ENCODE peak calls at places on chromosome 20, in seven cellular contexts. T is breast epithelium, S is prostate gland, L is K562, O is HCT116, X is spleen, H is stomach. G is an unnamed sample.
A peak's percentile ranks its signal among the peaks of the same experiment; 100 is the strongest.

GRCh38 chr20:17680128-17680835 is 1.8 kb downstream of the RRBP1 start:
- DNase-seq in L (peak; percentile 27), O (no peak), T (no peak), S (no peak), H (peak; percentile 74), X (peak; percentile 87), G (peak; percentile 87)

GRCh38 chr20:6058684-6059295 is 4.9 kb upstream of the LRRN4 start:
- DNase-seq in X (no peak), O (no peak), T (no peak), L (no peak), H (peak; percentile 38), S (no peak), G (peak; percentile 46)

GRCh38 chr20:33522256-33522820 is 32.4 kb downstream of the CBFA2T2 start:
- DNase-seq in H (no peak), X (no peak), S (no peak), L (no peak), O (no peak), T (no peak), G (no peak)

GRCh38 chr20:22052025-22052527 is 346.6 kb downstream of the PAX1 start:
- DNase-seq in O (no peak), H (no peak), S (no peak), T (no peak), X (no peak), L (no peak), G (no peak)

GRCh38 chr20:58012731-58013510 is 215.5 kb downstream of the ANKRD60 start:
- DNase-seq in L (no peak), H (no peak), T (no peak), X (no peak), S (no peak), O (no peak), G (no peak)

GRCh38 chr20:56440346-56441007 is 27.9 kb upstream of the RTF2 start:
- DNase-seq in H (no peak), X (no peak), O (no peak), S (no peak), L (no peak), T (no peak), G (no peak)

GRCh38 chr20:47741669-47742345 is 43.5 kb downstream of the SULF2 start:
- DNase-seq in S (no peak), T (no peak), H (no peak), X (no peak), L (no peak), O (no peak), G (no peak)

GRCh38 chr20:22511943-22512910 is 72.1 kb downstream of the FOXA2 start:
- DNase-seq in T (no peak), O (no peak), X (no peak), H (peak; percentile 86), S (peak; percentile 40), L (peak; percentile 17), G (peak; percentile 85)

GRCh38 chr20:20366551-20366895 is 1.4 kb upstream of the INSM1 start:
- DNase-seq in X (no peak), S (no peak), H (no peak), T (no peak), L (no peak), O (no peak), G (no peak)

GRCh38 chr20:11459090-11459877 is 458.4 kb upstream of the BTBD3 start:
- DNase-seq in S (no peak), L (no peak), T (no peak), X (no peak), H (no peak), O (no peak), G (no peak)

GRCh38 chr20:4244700-4245485 is 229.5 kb upstream of the RNF24 start:
- DNase-seq in O (no peak), T (no peak), S (no peak), L (no peak), H (peak; percentile 47), X (no peak), G (no peak)

GRCh38 chr20:237479-237878 is 10.4 kb downstream of the DEFB129 start:
- DNase-seq in T (no peak), X (no peak), S (no peak), L (no peak), O (no peak), H (no peak), G (no peak)

GRCh38 chr20:41476013-41476441 is 109.4 kb upstream of the EMILIN3 start:
- DNase-seq in L (no peak), S (peak; percentile 15), H (peak; percentile 45), X (no peak), O (no peak), T (no peak), G (no peak)

GRCh38 chr20:11540558-11540957 is 377.1 kb upstream of the BTBD3 start:
- DNase-seq in T (no peak), O (no peak), S (no peak), H (no peak), L (no peak), X (no peak), G (no peak)

GRCh38 chr20:49631856-49632418 is 64.0 kb upstream of the PTGIS start:
- DNase-seq in X (no peak), H (no peak), S (no peak), L (no peak), T (no peak), O (no peak), G (no peak)

GRCh38 chr20:54284928-54285704 is 77.2 kb downstream of the PFDN4 start:
- DNase-seq in L (no peak), S (no peak), H (no peak), O (peak; percentile 35), T (no peak), X (no peak), G (no peak)

GRCh38 chr20:34316191-34316814 is 13.1 kb upstream of the AHCY start:
- DNase-seq in L (no peak), X (no peak), O (peak; percentile 33), S (no peak), T (no peak), H (no peak), G (no peak)

GRCh38 chr20:24131684-24132083 is 143.1 kb upstream of the GGTLC1 start:
- DNase-seq in L (no peak), S (no peak), T (no peak), X (no peak), O (no peak), H (no peak), G (no peak)

GRCh38 chr20:24134930-24135329 is 146.4 kb upstream of the GGTLC1 start:
- DNase-seq in L (no peak), X (no peak), S (no peak), H (no peak), T (no peak), O (no peak), G (peak; percentile 59)

GRCh38 chr20:24134284-24134683 is 145.7 kb upstream of the GGTLC1 start:
- DNase-seq in H (no peak), L (no peak), T (no peak), X (no peak), O (no peak), S (peak; percentile 49), G (no peak)

GRCh38 chr20:24131281-24131680 is 142.7 kb upstream of the GGTLC1 start:
- DNase-seq in T (no peak), S (no peak), O (no peak), H (no peak), L (no peak), X (no peak), G (no peak)

DNA sequence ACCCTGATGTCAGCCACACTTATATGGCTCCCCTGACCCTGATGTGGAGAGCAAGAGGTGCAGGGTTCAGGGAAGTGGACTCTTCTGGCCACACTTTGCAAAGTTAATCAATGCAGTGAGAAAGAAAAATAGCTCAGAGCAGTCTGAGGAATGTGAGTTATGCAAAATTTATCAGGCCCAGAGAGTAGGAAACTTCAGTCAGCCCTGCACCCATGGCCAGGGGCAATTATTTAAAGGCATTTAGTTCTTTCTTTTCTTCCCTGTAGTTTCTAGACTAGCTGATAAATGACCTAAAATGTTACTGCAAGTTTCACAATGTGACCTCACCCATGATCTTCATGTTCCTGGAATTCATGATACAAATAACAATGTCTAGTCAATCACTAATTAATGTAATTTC is 143.7 kb upstream of the GGTLC1 start:
- DNase-seq in O (no peak), L (no peak), S (no peak), X (no peak), H (no peak), T (no peak), G (no peak)
- H3K4me3 ChIP-seq in O (no peak overlapping the region), L (no peak overlapping the region), S (no peak overlapping the region), X (no peak overlapping the region), H (no peak overlapping the region), T (no peak overlapping the region), G (no peak overlapping the region)

GRCh38 chr20:37317316-37317715 is 27.9 kb downstream of the MANBAL start:
- DNase-seq in O (no peak), L (no peak), S (no peak), H (no peak), X (no peak), T (no peak), G (no peak)
- TF ChIP-seq POLR2AphosphoS5 in O (no peak), L (no peak), S (no peak), H (no peak), X (no peak), T (no peak), G (no peak)

GRCh38 chr20:52048365-52048764 is 143.2 kb downstream of the ZFP64 start:
- DNase-seq in H (no peak), T (no peak), O (no peak), X (no peak), S (no peak), L (no peak), G (no peak)

GRCh38 chr20:52049001-52049731 is 142.4 kb downstream of the ZFP64 start:
- DNase-seq in X (no peak), S (no peak), T (no peak), L (no peak), H (no peak), O (no peak), G (no peak)

GRCh38 chr20:52041966-52042365 is 149.6 kb downstream of the ZFP64 start:
- DNase-seq in H (no peak), O (no peak), L (no peak), S (no peak), T (no peak), X (no peak), G (no peak)

DNA sequence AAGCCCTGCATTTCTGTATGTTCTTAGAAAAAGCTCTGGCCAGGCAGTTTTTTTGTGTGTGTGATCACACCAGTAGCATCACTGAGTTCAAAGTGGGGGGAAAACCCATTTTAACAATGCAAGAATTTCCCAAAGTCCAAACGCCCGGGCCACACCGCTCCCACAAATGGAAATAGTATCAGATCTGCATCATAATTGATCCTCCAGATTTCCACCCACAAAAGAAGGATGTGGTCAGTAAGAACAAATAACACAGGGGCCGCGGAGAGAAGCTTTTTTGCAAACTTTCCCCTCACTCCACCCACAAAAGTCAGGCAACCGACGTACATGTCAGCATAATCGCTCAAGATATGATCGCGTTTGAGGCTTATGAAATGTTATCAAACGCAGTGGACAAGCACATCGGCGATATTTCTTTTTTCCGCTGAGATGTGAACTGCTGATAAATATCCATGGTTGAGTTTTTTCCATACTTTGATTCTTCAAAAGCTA is 143.7 kb downstream of the ZFP64 start:
- DNase-seq in L (no peak), X (no peak), T (no peak), S (no peak), H (no peak), O (no peak), G (no peak)
- H3K4me3 ChIP-seq in L (no peak overlapping the region), X (no peak overlapping the region), T (no peak overlapping the region), S (no peak overlapping the region), H (no peak overlapping the region), O (no peak overlapping the region), G (no peak overlapping the region)

GRCh38 chr20:59042796-59043621 is 423 bp upstream of the PRELID3B start:
- DNase-seq in T (peak; percentile 87), H (peak; percentile 96), X (peak; percentile 99), S (peak; percentile 86), L (peak; percentile 98), O (peak; percentile 84), G (peak; percentile 95)
- TF ChIP-seq POLR2AphosphoS5 in T (peak; percentile 7), H (peak; percentile 43), X (peak; percentile 88), S (peak; percentile 11), L (no peak), O (peak; percentile 51), G (peak; percentile 18)

GRCh38 chr20:44582321-44583025 is at the start of gene PKIG:
- DNase-seq in H (no peak), O (no peak), L (no peak), T (no peak), X (no peak), S (no peak), G (no peak)
- H3K4me3 ChIP-seq in H (peak within 1 kb of the TSS; percentile 37), O (no peak within 1 kb of the TSS), L (no peak within 1 kb of the TSS), T (peak within 1 kb of the TSS; percentile 64), X (peak within 1 kb of the TSS; percentile 11), S (peak within 1 kb of the TSS; percentile 24), G (peak within 1 kb of the TSS; percentile 45)